ENCODE peak calls at places on chromosomes 1 and 21, in eight cellular contexts. One of them, this sample, is unnamed.

GRCh38 chr1:201374376-201374775 is 3.1 kb downstream of the TNNT2 start:
- DNase-seq in endothelial cell: no peak
- DNase-seq in IMR-90: no peak
- DNase-seq in GM20000: no peak
- DNase-seq in heart left ventricle: no peak
- DNase-seq in tibial nerve: no peak
- DNase-seq in Calu3: no peak
- DNase-seq in HFF-Myc: no peak
- DNase-seq in this sample: no peak

GRCh38 chr1:215672482-215672881 is 105.4 kb downstream of the KCTD3 start:
- DNase-seq in endothelial cell: no peak
- DNase-seq in HFF-Myc: no peak
- DNase-seq in Calu3: no peak
- DNase-seq in tibial nerve: no peak
- DNase-seq in heart left ventricle: no peak
- DNase-seq in GM20000: no peak
- DNase-seq in IMR-90: no peak
- DNase-seq in this sample: no peak

GRCh38 chr1:7526196-7526866 is 244.8 kb upstream of the VAMP3 start:
- DNase-seq in Calu3: no peak
- DNase-seq in HFF-Myc: no peak
- DNase-seq in IMR-90: no peak
- DNase-seq in endothelial cell: no peak
- DNase-seq in tibial nerve: no peak
- DNase-seq in GM20000: no peak
- DNase-seq in heart left ventricle: no peak
- DNase-seq in this sample: no peak

GRCh38 chr1:77282187-77282865 is 507 bp downstream of the AK5 start:
- DNase-seq in HFF-Myc: no peak
- DNase-seq in tibial nerve: no peak
- DNase-seq in GM20000: peak
- DNase-seq in endothelial cell: peak
- DNase-seq in heart left ventricle: no peak
- DNase-seq in Calu3: peak
- DNase-seq in IMR-90: peak
- DNase-seq in this sample: no peak

GRCh38 chr1:223654083-223654482 is 11.4 kb downstream of the CAPN8 start:
- DNase-seq in HFF-Myc: no peak
- DNase-seq in endothelial cell: no peak
- DNase-seq in GM20000: no peak
- DNase-seq in tibial nerve: no peak
- DNase-seq in Calu3: no peak
- DNase-seq in IMR-90: no peak
- DNase-seq in heart left ventricle: no peak
- DNase-seq in this sample: no peak

GRCh38 chr1:205791568-205792180 is 16.4 kb upstream of the RAB29 start:
- DNase-seq in HFF-Myc: no peak
- DNase-seq in IMR-90: peak
- DNase-seq in tibial nerve: peak
- DNase-seq in GM20000: peak
- DNase-seq in endothelial cell: peak
- DNase-seq in Calu3: peak
- DNase-seq in heart left ventricle: peak
- DNase-seq in this sample: peak

GRCh38 chr1:36653850-36654249 is 171.1 kb upstream of the CSF3R start:
- DNase-seq in GM20000: no peak
- DNase-seq in IMR-90: peak
- DNase-seq in endothelial cell: no peak
- DNase-seq in tibial nerve: peak
- DNase-seq in heart left ventricle: no peak
- DNase-seq in Calu3: no peak
- DNase-seq in HFF-Myc: no peak
- DNase-seq in this sample: no peak

GRCh38 chr1:208787219-208787618 is 543.0 kb upstream of the PLXNA2 start:
- DNase-seq in GM20000: no peak
- DNase-seq in heart left ventricle: no peak
- DNase-seq in tibial nerve: no peak
- DNase-seq in IMR-90: no peak
- DNase-seq in Calu3: no peak
- DNase-seq in endothelial cell: no peak
- DNase-seq in HFF-Myc: no peak
- DNase-seq in this sample: no peak

GRCh38 chr1:29501227-29501976 is 265.1 kb downstream of the PTPRU start:
- DNase-seq in tibial nerve: no peak
- DNase-seq in GM20000: no peak
- DNase-seq in heart left ventricle: no peak
- DNase-seq in Calu3: no peak
- DNase-seq in endothelial cell: no peak
- DNase-seq in HFF-Myc: no peak
- DNase-seq in IMR-90: no peak
- DNase-seq in this sample: no peak

GRCh38 chr1:236144033-236144432 is 1.7 kb downstream of the GPR137B start:
- DNase-seq in endothelial cell: no peak
- DNase-seq in tibial nerve: no peak
- DNase-seq in IMR-90: no peak
- DNase-seq in heart left ventricle: no peak
- DNase-seq in HFF-Myc: no peak
- DNase-seq in Calu3: no peak
- DNase-seq in GM20000: no peak
- DNase-seq in this sample: no peak

GRCh38 chr21:37566790-37567725 is 200.5 kb downstream of the DYRK1A start:
- DNase-seq in Calu3: no peak
- DNase-seq in HFF-Myc: no peak
- DNase-seq in endothelial cell: no peak
- DNase-seq in heart left ventricle: no peak
- DNase-seq in tibial nerve: no peak
- DNase-seq in IMR-90: no peak
- DNase-seq in GM20000: no peak
- DNase-seq in this sample: no peak

GRCh38 chr1:33374336-33375105 is 53.6 kb upstream of the A3GALT2 start:
- DNase-seq in endothelial cell: no peak
- DNase-seq in GM20000: no peak
- DNase-seq in Calu3: no peak
- DNase-seq in heart left ventricle: no peak
- DNase-seq in IMR-90: peak
- DNase-seq in HFF-Myc: no peak
- DNase-seq in tibial nerve: no peak
- DNase-seq in this sample: no peak

GRCh38 chr1:8860738-8861516 is 17.6 kb downstream of the ENO1 start:
- DNase-seq in IMR-90: no peak
- DNase-seq in HFF-Myc: no peak
- DNase-seq in endothelial cell: no peak
- DNase-seq in Calu3: no peak
- DNase-seq in tibial nerve: no peak
- DNase-seq in heart left ventricle: no peak
- DNase-seq in GM20000: no peak
- DNase-seq in this sample: no peak

GRCh38 chr1:174036798-174037197 is 14.6 kb upstream of the RC3H1 start:
- DNase-seq in tibial nerve: no peak
- DNase-seq in heart left ventricle: no peak
- DNase-seq in Calu3: no peak
- DNase-seq in GM20000: no peak
- DNase-seq in endothelial cell: peak
- DNase-seq in IMR-90: no peak
- DNase-seq in HFF-Myc: no peak
- DNase-seq in this sample: no peak

GRCh38 chr21:35303085-35303484 is 254.0 kb upstream of the RUNX1 start:
- DNase-seq in GM20000: no peak
- DNase-seq in heart left ventricle: no peak
- DNase-seq in Calu3: no peak
- DNase-seq in IMR-90: peak
- DNase-seq in endothelial cell: no peak
- DNase-seq in tibial nerve: no peak
- DNase-seq in HFF-Myc: peak
- DNase-seq in this sample: no peak

GRCh38 chr1:64323054-64323453 is 119.6 kb downstream of the UBE2U start:
- DNase-seq in GM20000: no peak
- DNase-seq in Calu3: no peak
- DNase-seq in heart left ventricle: no peak
- DNase-seq in tibial nerve: no peak
- DNase-seq in HFF-Myc: peak
- DNase-seq in IMR-90: no peak
- DNase-seq in endothelial cell: no peak
- DNase-seq in this sample: no peak

GRCh38 chr1:82534996-82535395 is 734.3 kb downstream of the ADGRL2 start:
- DNase-seq in GM20000: no peak
- DNase-seq in tibial nerve: no peak
- DNase-seq in Calu3: no peak
- DNase-seq in IMR-90: no peak
- DNase-seq in HFF-Myc: no peak
- DNase-seq in heart left ventricle: no peak
- DNase-seq in endothelial cell: no peak
- DNase-seq in this sample: no peak

GRCh38 chr1:224173523-224173922 is 9.5 kb upstream of the DEGS1 start:
- DNase-seq in IMR-90: no peak
- DNase-seq in tibial nerve: no peak
- DNase-seq in HFF-Myc: no peak
- DNase-seq in Calu3: no peak
- DNase-seq in GM20000: no peak
- DNase-seq in heart left ventricle: no peak
- DNase-seq in endothelial cell: no peak
- DNase-seq in this sample: no peak

GRCh38 chr1:53588053-53588779 is 129.0 kb downstream of the DMRTB1 start:
- DNase-seq in HFF-Myc: no peak
- DNase-seq in Calu3: no peak
- DNase-seq in GM20000: no peak
- DNase-seq in IMR-90: no peak
- DNase-seq in heart left ventricle: no peak
- DNase-seq in tibial nerve: no peak
- DNase-seq in endothelial cell: no peak
- DNase-seq in this sample: peak

DNA sequence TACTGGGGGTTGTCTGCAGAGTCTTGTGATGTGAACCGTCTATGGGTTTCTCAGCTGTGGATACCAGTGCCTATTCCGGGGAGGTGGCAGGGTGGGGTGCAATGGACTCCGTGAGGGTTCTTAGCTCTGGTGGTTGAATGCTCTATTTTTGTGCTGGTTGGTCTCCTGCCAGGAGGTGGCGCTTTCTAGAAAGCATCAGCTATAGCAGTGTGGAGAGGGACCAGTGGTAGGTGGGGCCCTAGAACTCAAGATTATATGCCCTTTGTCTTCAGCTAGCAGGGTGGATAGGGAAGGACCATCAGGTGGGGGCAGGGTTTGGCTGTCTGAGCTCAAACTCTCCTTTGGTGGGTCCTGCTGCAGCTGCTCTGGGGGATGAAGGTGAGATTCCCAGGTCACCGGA is 127.3 kb upstream of the PLD5 start:
- DNase-seq in HFF-Myc: no peak
- DNase-seq in IMR-90: no peak
- DNase-seq in endothelial cell: peak
- DNase-seq in heart left ventricle: no peak
- DNase-seq in GM20000: no peak
- DNase-seq in Calu3: peak
- DNase-seq in tibial nerve: no peak
- DNase-seq in this sample: peak
- TF ChIP-seq CTCF in HFF-Myc: no peak
- TF ChIP-seq CTCF in IMR-90: no peak
- TF ChIP-seq CTCF in endothelial cell: peak
- TF ChIP-seq CTCF in heart left ventricle: peak
- TF ChIP-seq CTCF in GM20000: peak
- TF ChIP-seq CTCF in Calu3: no peak
- TF ChIP-seq CTCF in tibial nerve: no peak
- TF ChIP-seq CTCF in this sample: no peak

GRCh38 chr1:20733361-20733975 is 965 bp upstream of the SH2D5 start:
- DNase-seq in endothelial cell: no peak
- DNase-seq in GM20000: no peak
- DNase-seq in heart left ventricle: no peak
- DNase-seq in Calu3: no peak
- DNase-seq in HFF-Myc: no peak
- DNase-seq in IMR-90: no peak
- DNase-seq in tibial nerve: no peak
- DNase-seq in this sample: no peak
- TF ChIP-seq CTCF in endothelial cell: no peak
- TF ChIP-seq CTCF in GM20000: no peak
- TF ChIP-seq CTCF in heart left ventricle: no peak
- TF ChIP-seq CTCF in Calu3: no peak
- TF ChIP-seq CTCF in HFF-Myc: peak
- TF ChIP-seq CTCF in IMR-90: no peak
- TF ChIP-seq CTCF in tibial nerve: no peak
- TF ChIP-seq CTCF in this sample: no peak

GRCh38 chr1:199422206-199422605 is 605.3 kb upstream of the NR5A2 start:
- DNase-seq in heart left ventricle: no peak
- DNase-seq in HFF-Myc: peak
- DNase-seq in Calu3: peak
- DNase-seq in IMR-90: peak
- DNase-seq in endothelial cell: peak
- DNase-seq in GM20000: no peak
- DNase-seq in tibial nerve: no peak
- DNase-seq in this sample: peak
- TF ChIP-seq CTCF in heart left ventricle: no peak
- TF ChIP-seq CTCF in HFF-Myc: peak
- TF ChIP-seq CTCF in Calu3: peak
- TF ChIP-seq CTCF in IMR-90: peak
- TF ChIP-seq CTCF in endothelial cell: no peak
- TF ChIP-seq CTCF in GM20000: no peak
- TF ChIP-seq CTCF in tibial nerve: no peak
- TF ChIP-seq CTCF in this sample: peak

GRCh38 chr1:1430114-1430982 is 5.1 kb upstream of the VWA1 start:
- DNase-seq in HFF-Myc: no peak
- DNase-seq in GM20000: peak
- DNase-seq in endothelial cell: peak
- DNase-seq in Calu3: peak
- DNase-seq in tibial nerve: peak
- DNase-seq in IMR-90: peak
- DNase-seq in heart left ventricle: peak
- DNase-seq in this sample: no peak
- TF ChIP-seq CTCF in HFF-Myc: no peak
- TF ChIP-seq CTCF in GM20000: no peak
- TF ChIP-seq CTCF in endothelial cell: no peak
- TF ChIP-seq CTCF in Calu3: no peak
- TF ChIP-seq CTCF in tibial nerve: peak
- TF ChIP-seq CTCF in IMR-90: peak
- TF ChIP-seq CTCF in heart left ventricle: peak
- TF ChIP-seq CTCF in this sample: no peak

This sample was measured in Caco-2.